ENCODE peak calls at places on chromosomes 5 and 9, in seven cellular contexts. One of them, this sample, is unnamed.

GRCh38 chr9:89738137-89738932 is 133.5 kb downstream of the GADD45G start:
- DNase-seq in tibial nerve: no peak
- DNase-seq in KBM-7: no peak
- DNase-seq in choroid plexus epithelial cell: no peak
- DNase-seq in astrocyte of the spinal cord: no peak
- DNase-seq in stimulated activated CD8-positive, alpha-beta memory T cell treated with anti-CD3 and anti-CD28 coated beads, Interleukin-15, amount 100 ng/mL, for 48 hours: no peak
- DNase-seq in T-helper 2 cell: no peak
- DNase-seq in this sample: no peak

GRCh38 chr5:128681764-128682664 is 144.0 kb upstream of the FBN2 start:
- DNase-seq in tibial nerve: no peak
- DNase-seq in KBM-7: no peak
- DNase-seq in choroid plexus epithelial cell: peak; percentile 42
- DNase-seq in astrocyte of the spinal cord: peak; percentile 15
- DNase-seq in stimulated activated CD8-positive, alpha-beta memory T cell treated with anti-CD3 and anti-CD28 coated beads, Interleukin-15, amount 100 ng/mL, for 48 hours: no peak
- DNase-seq in T-helper 2 cell: no peak
- DNase-seq in this sample: no peak

GRCh38 chr9:122552812-122553211 is at the start of gene OR1N2:
- DNase-seq in tibial nerve: no peak
- DNase-seq in KBM-7: no peak
- DNase-seq in choroid plexus epithelial cell: no peak
- DNase-seq in astrocyte of the spinal cord: no peak
- DNase-seq in stimulated activated CD8-positive, alpha-beta memory T cell treated with anti-CD3 and anti-CD28 coated beads, Interleukin-15, amount 100 ng/mL, for 48 hours: no peak
- DNase-seq in T-helper 2 cell: no peak
- DNase-seq in this sample: no peak

GRCh38 chr5:105684799-105685198 is 1985.9 kb downstream of the EFNA5 start:
- DNase-seq in tibial nerve: no peak
- DNase-seq in KBM-7: no peak
- DNase-seq in choroid plexus epithelial cell: peak; percentile 15
- DNase-seq in astrocyte of the spinal cord: peak; percentile 32
- DNase-seq in stimulated activated CD8-positive, alpha-beta memory T cell treated with anti-CD3 and anti-CD28 coated beads, Interleukin-15, amount 100 ng/mL, for 48 hours: no peak
- DNase-seq in T-helper 2 cell: no peak
- DNase-seq in this sample: no peak

GRCh38 chr9:14813336-14814020 is 90.9 kb upstream of the CER1 start:
- DNase-seq in tibial nerve: no peak
- DNase-seq in KBM-7: no peak
- DNase-seq in choroid plexus epithelial cell: peak; percentile 60
- DNase-seq in astrocyte of the spinal cord: peak; percentile 40
- DNase-seq in stimulated activated CD8-positive, alpha-beta memory T cell treated with anti-CD3 and anti-CD28 coated beads, Interleukin-15, amount 100 ng/mL, for 48 hours: no peak
- DNase-seq in T-helper 2 cell: no peak
- DNase-seq in this sample: peak; percentile 18

GRCh38 chr9:16321461-16322119 is 548.9 kb downstream of the BNC2 start:
- DNase-seq in tibial nerve: no peak
- DNase-seq in KBM-7: no peak
- DNase-seq in choroid plexus epithelial cell: peak; percentile 47
- DNase-seq in astrocyte of the spinal cord: peak; percentile 60
- DNase-seq in stimulated activated CD8-positive, alpha-beta memory T cell treated with anti-CD3 and anti-CD28 coated beads, Interleukin-15, amount 100 ng/mL, for 48 hours: no peak
- DNase-seq in T-helper 2 cell: no peak
- DNase-seq in this sample: peak; percentile 59

GRCh38 chr5:60776343-60776742 is 67.7 kb downstream of the ELOVL7 start:
- DNase-seq in tibial nerve: no peak
- DNase-seq in KBM-7: no peak
- DNase-seq in choroid plexus epithelial cell: no peak
- DNase-seq in astrocyte of the spinal cord: no peak
- DNase-seq in stimulated activated CD8-positive, alpha-beta memory T cell treated with anti-CD3 and anti-CD28 coated beads, Interleukin-15, amount 100 ng/mL, for 48 hours: no peak
- DNase-seq in T-helper 2 cell: no peak
- DNase-seq in this sample: no peak

GRCh38 chr5:132030610-132031009 is 19.2 kb upstream of the ACSL6 start:
- DNase-seq in tibial nerve: no peak
- DNase-seq in KBM-7: no peak
- DNase-seq in choroid plexus epithelial cell: no peak
- DNase-seq in astrocyte of the spinal cord: no peak
- DNase-seq in stimulated activated CD8-positive, alpha-beta memory T cell treated with anti-CD3 and anti-CD28 coated beads, Interleukin-15, amount 100 ng/mL, for 48 hours: no peak
- DNase-seq in T-helper 2 cell: no peak
- DNase-seq in this sample: no peak

GRCh38 chr5:51382759-51383493 is at the start of gene ISL1:
- DNase-seq in tibial nerve: no peak
- DNase-seq in KBM-7: peak; percentile 96
- DNase-seq in choroid plexus epithelial cell: peak; percentile 42
- DNase-seq in astrocyte of the spinal cord: peak; percentile 77
- DNase-seq in stimulated activated CD8-positive, alpha-beta memory T cell treated with anti-CD3 and anti-CD28 coated beads, Interleukin-15, amount 100 ng/mL, for 48 hours: no peak
- DNase-seq in T-helper 2 cell: peak; percentile 48
- DNase-seq in this sample: peak; percentile 93

GRCh38 chr9:61666310-61666709 is 476.5 kb downstream of the SPATA31A7 start:
- DNase-seq in tibial nerve: no peak
- DNase-seq in KBM-7: no peak
- DNase-seq in choroid plexus epithelial cell: no peak
- DNase-seq in astrocyte of the spinal cord: no peak
- DNase-seq in stimulated activated CD8-positive, alpha-beta memory T cell treated with anti-CD3 and anti-CD28 coated beads, Interleukin-15, amount 100 ng/mL, for 48 hours: no peak
- DNase-seq in T-helper 2 cell: no peak
- DNase-seq in this sample: no peak

GRCh38 chr5:168353216-168353957 is 61.9 kb downstream of the WWC1 start:
- DNase-seq in tibial nerve: no peak
- DNase-seq in KBM-7: no peak
- DNase-seq in choroid plexus epithelial cell: peak; percentile 25
- DNase-seq in astrocyte of the spinal cord: no peak
- DNase-seq in stimulated activated CD8-positive, alpha-beta memory T cell treated with anti-CD3 and anti-CD28 coated beads, Interleukin-15, amount 100 ng/mL, for 48 hours: no peak
- DNase-seq in T-helper 2 cell: no peak
- DNase-seq in this sample: no peak

GRCh38 chr5:96004087-96004486 is 42.4 kb upstream of the ELL2 start:
- DNase-seq in tibial nerve: no peak
- DNase-seq in KBM-7: no peak
- DNase-seq in choroid plexus epithelial cell: no peak
- DNase-seq in astrocyte of the spinal cord: no peak
- DNase-seq in stimulated activated CD8-positive, alpha-beta memory T cell treated with anti-CD3 and anti-CD28 coated beads, Interleukin-15, amount 100 ng/mL, for 48 hours: no peak
- DNase-seq in T-helper 2 cell: no peak
- DNase-seq in this sample: no peak

GRCh38 chr5:102946971-102947370 is 173.0 kb downstream of the GIN1 start:
- DNase-seq in tibial nerve: no peak
- DNase-seq in KBM-7: no peak
- DNase-seq in choroid plexus epithelial cell: no peak
- DNase-seq in astrocyte of the spinal cord: no peak
- DNase-seq in stimulated activated CD8-positive, alpha-beta memory T cell treated with anti-CD3 and anti-CD28 coated beads, Interleukin-15, amount 100 ng/mL, for 48 hours: no peak
- DNase-seq in T-helper 2 cell: no peak
- DNase-seq in this sample: no peak

GRCh38 chr9:124216474-124217176 is 41.1 kb upstream of the NEK6 start:
- DNase-seq in tibial nerve: no peak
- DNase-seq in KBM-7: peak; percentile 93
- DNase-seq in choroid plexus epithelial cell: no peak
- DNase-seq in astrocyte of the spinal cord: no peak
- DNase-seq in stimulated activated CD8-positive, alpha-beta memory T cell treated with anti-CD3 and anti-CD28 coated beads, Interleukin-15, amount 100 ng/mL, for 48 hours: peak; percentile 62
- DNase-seq in T-helper 2 cell: peak; percentile 93
- DNase-seq in this sample: no peak

GRCh38 chr9:112044183-112044582 is 130.9 kb downstream of the SUSD1 start:
- DNase-seq in tibial nerve: no peak
- DNase-seq in KBM-7: no peak
- DNase-seq in choroid plexus epithelial cell: no peak
- DNase-seq in astrocyte of the spinal cord: no peak
- DNase-seq in stimulated activated CD8-positive, alpha-beta memory T cell treated with anti-CD3 and anti-CD28 coated beads, Interleukin-15, amount 100 ng/mL, for 48 hours: no peak
- DNase-seq in T-helper 2 cell: no peak
- DNase-seq in this sample: peak; percentile 58